ENCODE peak calls at places on chromosomes 7 and 10, in four cellular contexts. Q, M, G and E are unnamed samples. For H3K4me1, the result is how much of the 10 kb centered on the place peaks cover.

GRCh38 chr10:64449603-64450002 is 928.4 kb downstream of the REEP3 start:
- DNase-seq in Q (no peak), M (no peak), G (no peak), E (no peak)

GRCh38 chr7:80324032-80324431 is 187.8 kb downstream of the GNAT3 start:
- DNase-seq in Q (peak), M (no peak), G (no peak), E (peak)

GRCh38 chr10:101902032-101902799 is 58.6 kb upstream of the KCNIP2 start:
- DNase-seq in Q (no peak), M (no peak), G (no peak), E (no peak)

GRCh38 chr7:153934629-153935028 is 117.6 kb upstream of the DPP6 start:
- DNase-seq in Q (no peak), M (no peak), G (no peak), E (no peak)

GRCh38 chr7:7617550-7617949 is 23.0 kb upstream of the UMAD1 start:
- DNase-seq in Q (no peak), M (no peak), G (no peak), E (no peak)

GRCh38 chr7:122092964-122093797 is 50.9 kb downstream of the AASS start:
- DNase-seq in Q (peak), M (peak), G (peak), E (peak)

GRCh38 chr7:3307437-3307836 is 6.4 kb downstream of the SDK1 start:
- DNase-seq in Q (no peak), M (no peak), G (no peak), E (no peak)

GRCh38 chr10:125057158-125058001 is 103.0 kb downstream of the CTBP2 start:
- DNase-seq in Q (peak), M (peak), G (peak), E (peak)

GRCh38 chr10:48274636-48275035 is at the start of gene FRMPD2:
- DNase-seq in Q (no peak), M (no peak), G (no peak), E (no peak)

GRCh38 chr7:156735861-156736260 is 95.3 kb downstream of the RNF32 start:
- DNase-seq in Q (peak), M (no peak), G (no peak), E (no peak)

GRCh38 chr10:21528452-21529235 is 3.2 kb upstream of the SKIDA1 start:
- DNase-seq in Q (peak), M (no peak), G (no peak), E (no peak)

GRCh38 chr10:86083664-86084175 is 282.9 kb downstream of the GRID1 start:
- DNase-seq in Q (no peak), M (no peak), G (no peak), E (peak)

GRCh38 chr10:131841669-131842139 is 59.1 kb upstream of the PPP2R2D start:
- DNase-seq in Q (no peak), M (no peak), G (peak), E (no peak)

GRCh38 chr7:134755422-134756022 is 23.9 kb upstream of the CALD1 start:
- DNase-seq in Q (no peak), M (no peak), G (no peak), E (peak)

GRCh38 chr10:5537684-5538083 is 12.9 kb downstream of the CALML3 start:
- DNase-seq in Q (no peak), M (no peak), G (no peak), E (no peak)

GRCh38 chr7:148856891-148857290 is 27.2 kb downstream of the EZH2 start:
- DNase-seq in Q (peak), M (no peak), G (no peak), E (no peak)

GRCh38 chr10:14878266-14879054 is at the start of gene SUV39H2:
- DNase-seq in Q (peak), M (peak), G (peak), E (peak)

GRCh38 chr10:132271458-132272011 is 36.2 kb downstream of the STK32C start:
- DNase-seq in Q (no peak), M (no peak), G (no peak), E (no peak)

GRCh38 chr7:74284781-74285259 is 4.4 kb upstream of the CLIP2 start:
- DNase-seq in Q (no peak), M (no peak), G (no peak), E (no peak)

GRCh38 chr7:72080349-72080766 is 331.8 kb downstream of the CALN1 start:
- DNase-seq in Q (no peak), M (no peak), G (no peak), E (no peak)

GRCh38 chr10:132299381-132300336 is 8.1 kb downstream of the STK32C start:
- DNase-seq in Q (no peak), M (no peak), G (no peak), E (no peak)

GRCh38 chr10:113895018-113895417 is 40.6 kb downstream of the NHLRC2 start:
- DNase-seq in Q (peak), M (no peak), G (no peak), E (no peak)

GRCh38 chr10:102352066-102352715 is 43.3 kb upstream of the NFKB2 start:
- DNase-seq in Q (no peak), M (peak), G (peak), E (peak)

GRCh38 chr7:81637527-81637926 is 132.3 kb downstream of the HGF start:
- DNase-seq in Q (no peak), M (no peak), G (no peak), E (no peak)

GRCh38 chr10:43324847-43325246 is 46.6 kb upstream of the FXYD4 start:
- DNase-seq in Q (no peak), M (no peak), G (no peak), E (no peak)

GRCh38 chr10:43322321-43322720 is 49.1 kb upstream of the FXYD4 start:
- DNase-seq in Q (no peak), M (no peak), G (no peak), E (no peak)

GRCh38 chr10:43320226-43320625 is 51.2 kb upstream of the FXYD4 start:
- DNase-seq in Q (no peak), M (no peak), G (no peak), E (no peak)

GRCh38 chr10:43322769-43323168 is 48.7 kb upstream of the FXYD4 start:
- DNase-seq in Q (peak), M (peak), G (peak), E (no peak)

DNA sequence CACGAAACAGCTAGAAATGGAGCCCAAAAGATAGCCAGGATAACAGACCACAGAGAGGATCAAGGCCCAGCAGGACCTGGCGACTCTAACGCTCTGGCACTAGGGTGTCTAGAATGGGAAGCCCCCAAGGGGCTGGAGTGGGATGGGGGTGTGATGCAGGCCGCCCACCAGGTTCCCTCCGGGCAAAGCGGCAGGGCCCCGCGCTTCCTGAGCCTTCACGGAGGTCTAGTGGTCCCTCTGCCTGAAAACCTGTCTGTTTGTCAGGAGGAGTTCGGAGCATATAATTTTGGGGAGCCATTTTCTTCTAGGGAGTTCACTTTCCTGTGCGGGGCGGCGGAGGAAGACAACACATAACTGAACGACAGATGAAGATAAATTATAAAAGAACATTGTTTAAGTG is 48.2 kb upstream of the FXYD4 start:
- DNase-seq in Q (no peak), M (no peak), G (no peak), E (no peak)
- H3K4me3 ChIP-seq in Q (peak), M (peak), G (peak), E (no peak)

GRCh38 chr7:129911790-129912189 is 41.0 kb downstream of the UBE2H start:
- DNase-seq in Q (no peak), M (no peak), G (no peak), E (no peak)
- H3K4me1 ChIP-seq in Q (under half), M (half or more), G (half or more), E (under half)

DNA sequence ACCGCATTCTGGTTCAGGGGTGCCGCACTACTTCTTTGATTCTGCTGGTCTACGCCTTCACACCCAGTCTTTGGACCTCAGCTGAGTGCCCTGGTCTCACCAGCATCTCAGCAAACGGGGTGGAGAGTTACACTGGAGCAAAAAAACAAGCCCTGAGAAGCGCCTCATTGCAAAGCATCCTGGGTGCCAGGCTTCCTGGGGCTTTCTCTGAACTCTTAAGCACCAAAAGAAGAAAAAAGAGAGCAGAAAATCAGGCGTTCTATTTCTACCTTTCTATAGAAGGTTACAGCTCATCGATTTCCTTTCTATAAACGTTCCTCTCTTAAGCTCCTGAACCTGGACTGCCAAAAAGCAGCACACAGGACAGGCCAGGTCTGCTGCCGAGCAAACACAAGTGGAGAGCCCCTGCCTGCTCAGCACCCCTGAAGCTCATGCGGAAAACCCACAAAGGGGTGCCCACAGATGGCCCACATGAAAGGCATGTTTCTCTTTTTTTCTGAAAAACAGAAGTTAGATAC is 217.9 kb downstream of the SFMBT2 start:
- DNase-seq in Q (no peak), M (no peak), G (no peak), E (no peak)
- H3K4me3 ChIP-seq in Q (no peak), M (no peak), G (no peak), E (no peak)

DNA sequence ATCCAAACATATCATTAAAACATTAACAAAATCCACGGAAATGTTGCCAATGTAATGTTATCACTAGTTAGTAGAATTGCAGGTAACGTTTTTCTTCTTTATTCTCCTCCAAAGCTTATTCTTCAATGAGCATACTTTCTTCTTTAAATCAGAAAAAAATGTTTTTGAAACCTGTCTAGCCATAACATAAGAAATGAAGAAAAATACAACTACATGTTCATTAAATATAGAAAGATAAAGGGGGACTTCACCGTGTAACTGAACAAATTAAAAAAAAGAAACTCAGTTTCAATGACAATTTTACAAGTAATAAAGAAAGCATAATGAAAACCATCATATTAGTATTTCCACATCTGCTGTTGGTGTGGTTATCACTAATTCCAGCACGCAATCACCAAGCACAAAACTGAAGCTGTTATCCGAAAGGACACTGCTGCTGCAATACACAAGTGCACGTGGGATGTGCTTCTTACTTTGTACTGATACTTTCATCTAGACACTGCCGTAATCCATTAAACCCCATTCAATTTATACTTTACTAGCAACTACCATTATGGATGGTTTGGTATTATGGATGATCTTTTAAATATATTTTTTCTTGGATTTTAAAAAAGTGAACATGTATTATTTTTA is 9.6 kb downstream of the ESYT2 start:
- DNase-seq in Q (no peak), M (no peak), G (no peak), E (no peak)
- H3K4me1 ChIP-seq in Q (half or more), M (half or more), G (half or more), E (under half)

GRCh38 chr10:117544729-117545140 is 2.2 kb downstream of the EMX2 start:
- DNase-seq in Q (no peak), M (no peak), G (no peak), E (no peak)
- H3K4me3 ChIP-seq in Q (peak), M (peak), G (peak), E (no peak)

DNA sequence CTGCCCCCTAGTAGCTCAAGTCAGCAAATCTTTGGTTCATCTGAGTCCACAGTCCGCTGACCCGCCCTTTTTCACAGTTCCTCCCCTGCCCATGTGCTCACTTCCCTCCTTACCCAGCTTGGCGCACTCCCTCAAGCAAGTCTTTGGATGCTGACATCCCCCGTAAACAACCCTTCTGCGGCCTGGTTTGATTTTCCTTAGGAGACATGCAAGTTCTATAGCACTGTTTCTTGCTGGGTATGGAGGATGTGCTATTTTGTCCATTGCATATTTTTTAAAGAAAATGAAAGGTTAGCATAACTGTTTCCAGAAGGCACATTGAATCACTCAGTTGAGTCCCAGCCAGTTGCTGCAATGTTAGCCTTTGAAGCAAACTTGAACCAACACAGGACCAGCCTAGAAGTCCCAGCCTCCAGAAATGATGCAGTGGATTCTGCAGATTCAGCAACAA is 38.2 kb downstream of the HTRA1 start:
- DNase-seq in Q (no peak), M (peak), G (no peak), E (no peak)
- H3K4me1 ChIP-seq in Q (under half), M (half or more), G (under half), E (under half)